ENCODE peak calls at places on chromosomes 4 and X, in five cellular contexts. M is stomach; V is colonic mucosa; J is SJCRH30; X is CD8-positive, alpha-beta memory T cell. G is an unnamed sample. For H3K27me3, the result is how much of the 10 kb centered on the place peaks cover.

GRCh38 chr4:128660361-128660964 is 149.0 kb upstream of the JADE1 start:
- DNase-seq in M (no peak), V (no peak), J (peak), X (no peak), G (peak)

GRCh38 chr4:99352602-99353580 is at the start of gene ADH1C:
- DNase-seq in M (no peak), V (peak), J (peak), X (no peak), G (peak)

GRCh38 chr4:4248885-4249203 is 821 bp upstream of the TMEM128 start:
- DNase-seq in M (no peak), V (no peak), J (no peak), X (no peak), G (no peak)

GRCh38 chrX:41922125-41922521 is 1.2 kb downstream of the CASK start:
- DNase-seq in M (no peak), V (peak), J (peak), X (peak), G (peak)

GRCh38 chr4:138406881-138407280 is 164.7 kb upstream of the SLC7A11 start:
- DNase-seq in M (no peak), V (no peak), J (no peak), X (no peak), G (no peak)

GRCh38 chr4:117001077-117001476 is 84.3 kb downstream of the TRAM1L1 start:
- DNase-seq in M (no peak), V (no peak), J (peak), X (no peak), G (no peak)

GRCh38 chr4:42385534-42385933 is 11.8 kb upstream of the SHISA3 start:
- DNase-seq in M (no peak), V (no peak), J (no peak), X (no peak), G (no peak)

GRCh38 chrX:46918434-46918833 is 6.2 kb downstream of the JADE3 start:
- DNase-seq in M (peak), V (no peak), J (no peak), X (no peak), G (peak)

GRCh38 chr4:36399762-36400353 is 118.4 kb downstream of the DTHD1 start:
- DNase-seq in M (no peak), V (peak), J (peak), X (peak), G (no peak)

GRCh38 chr4:81165853-81166430 is 49.1 kb downstream of the PRKG2 start:
- DNase-seq in M (no peak), V (no peak), J (peak), X (no peak), G (no peak)

DNA sequence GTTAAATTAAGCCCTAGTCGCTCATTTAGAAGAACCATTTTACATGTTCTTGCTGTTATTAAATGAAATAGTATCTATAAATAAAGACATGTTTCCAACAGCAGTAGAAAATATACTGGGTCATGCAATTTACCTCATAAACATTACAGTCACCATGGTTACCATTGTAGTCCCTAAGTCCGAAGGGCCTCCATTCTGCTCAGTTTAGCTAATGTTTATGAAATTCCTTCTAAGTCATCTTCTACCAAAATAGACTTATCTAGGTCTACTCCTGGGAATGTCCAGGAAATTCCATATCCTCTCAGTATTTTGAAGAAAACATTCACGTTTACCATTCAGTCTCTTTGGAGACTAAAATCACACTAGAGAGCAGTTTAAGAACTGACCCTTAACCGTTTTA is 292.5 kb upstream of the DCAF8L1 start:
- DNase-seq in M (no peak), V (no peak), J (no peak), X (no peak), G (no peak)
- H3K27me3 ChIP-seq in M (under half), V (under half), J (under half), X (under half), G (under half)

GRCh38 chrX:108735087-108735679 is 1.2 kb downstream of the IRS4 start:
- DNase-seq in M (no peak), V (no peak), J (no peak), X (no peak), G (peak)
- H3K27me3 ChIP-seq in M (half or more), V (under half), J (under half), X (under half), G (under half)

GRCh38 chrX:138964501-138964900 is 253.0 kb upstream of the FGF13 start:
- DNase-seq in M (no peak), V (no peak), J (no peak), X (no peak), G (no peak)
- H3K27me3 ChIP-seq in M (under half), V (under half), J (under half), X (under half), G (under half)

DNA sequence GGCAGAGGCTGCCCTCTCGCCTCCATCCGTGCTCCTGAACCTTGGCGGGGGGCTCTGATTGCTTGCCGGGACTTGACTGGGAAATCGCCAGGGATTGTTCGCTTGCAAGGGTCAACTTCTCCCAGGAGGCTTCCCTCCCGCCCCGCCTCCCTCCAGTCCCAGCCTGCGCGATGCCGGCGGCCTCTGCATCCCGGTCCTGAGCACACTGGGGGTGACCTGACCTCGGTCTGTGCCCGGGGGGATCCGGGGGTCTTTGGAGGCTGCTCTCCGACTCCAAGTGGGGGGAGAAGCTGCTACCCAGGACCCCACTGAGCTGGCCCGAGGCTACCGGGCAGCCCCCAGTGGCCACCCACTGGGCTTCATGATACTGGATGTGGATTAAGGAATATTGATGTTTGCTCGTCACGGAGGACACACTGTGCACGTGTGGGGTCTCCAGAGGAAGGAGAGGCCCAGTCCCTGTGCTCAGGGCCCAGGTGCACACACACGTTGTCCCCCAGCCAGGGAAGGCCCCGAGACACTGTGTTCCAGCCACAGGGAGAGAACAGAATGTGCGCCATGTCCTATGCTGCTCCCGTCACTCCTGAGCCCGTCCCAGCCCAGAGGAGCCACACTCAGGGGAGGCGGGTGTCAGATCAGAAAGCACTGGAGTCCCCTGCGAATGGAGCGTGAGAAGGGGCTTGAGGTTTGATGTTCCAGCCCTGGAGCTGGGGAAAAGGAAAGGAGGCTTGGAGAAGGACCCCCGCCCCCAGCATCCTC is 55.9 kb upstream of the NKX1-1 start:
- DNase-seq in M (no peak), V (no peak), J (peak), X (no peak), G (no peak)
- H3K27me3 ChIP-seq in M (under half), V (under half), J (under half), X (under half), G (under half)

DNA sequence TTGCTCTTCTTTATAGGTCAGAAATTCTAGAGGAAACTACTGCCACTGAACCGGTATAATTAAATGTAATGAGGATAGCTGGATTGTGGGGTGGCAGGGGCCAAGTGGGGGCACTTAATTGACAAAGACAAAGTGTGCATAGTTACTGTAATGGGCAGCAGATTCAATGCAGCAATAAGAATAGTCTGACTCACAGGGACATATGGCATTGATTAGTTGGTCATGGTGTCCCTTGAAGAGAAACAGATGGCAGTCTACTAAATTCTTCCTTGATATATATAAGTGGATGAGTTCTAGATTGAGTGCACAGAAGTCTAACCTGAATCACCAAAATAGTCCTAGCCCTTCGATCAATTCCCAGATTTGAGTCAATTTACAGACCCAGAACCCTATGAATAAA is 31.5 kb downstream of the ETDC start:
- DNase-seq in M (no peak), V (no peak), J (peak), X (no peak), G (no peak)
- H3K27me3 ChIP-seq in M (under half), V (under half), J (under half), X (under half), G (under half)